ENCODE peak calls at places on chromosomes 2 and 18, in five cellular contexts. I is activated CD8-positive, alpha-beta memory T cell treated with anti-CD3 and anti-CD28 coated beads, Interleukin-2, amount 50 U/mL, for 48 hours; O is occipital lobe; Y is uterus; C is NCI-H2081. N is an unnamed sample.

GRCh38 chr18:33375829-33376228 is 64.7 kb downstream of the CCDC178 start:
- DNase-seq in O (no peak), C (no peak), I (no peak), Y (no peak), N (no peak)

GRCh38 chr2:216633616-216634316 is 546 bp downstream of the IGFBP2 start:
- DNase-seq in C (peak; percentile 44), Y (no peak), I (peak; percentile 65), O (no peak), N (no peak)

GRCh38 chr2:18066894-18067293 is 188.4 kb downstream of the KCNS3 start:
- DNase-seq in Y (no peak), C (no peak), O (no peak), I (no peak), N (no peak)

GRCh38 chr18:11500153-11501122 is 109.0 kb upstream of the SLC35G4 start:
- DNase-seq in O (no peak), I (no peak), C (no peak), Y (no peak), N (no peak)

GRCh38 chr2:143254108-143254507 is 124.9 kb downstream of the ARHGAP15 start:
- DNase-seq in C (no peak), O (no peak), I (no peak), Y (no peak), N (no peak)

GRCh38 chr2:145652546-145652945 is 1132.6 kb upstream of the ZEB2 start:
- DNase-seq in O (no peak), C (no peak), I (no peak), Y (no peak), N (no peak)

GRCh38 chr18:75638597-75639467 is 211.3 kb upstream of the SMIM21 start:
- DNase-seq in I (no peak), O (peak; percentile 80), Y (peak; percentile 29), C (no peak), N (peak; percentile 57)

GRCh38 chr2:49972699-49973098 is 818.4 kb upstream of the FSHR start:
- DNase-seq in I (no peak), O (peak; percentile 32), C (peak; percentile 34), Y (no peak), N (peak; percentile 78)

GRCh38 chr2:102240640-102241370 is 54.0 kb downstream of the IL1RL2 start:
- DNase-seq in O (peak; percentile 61), C (peak; percentile 67), Y (peak; percentile 91), I (peak; percentile 97), N (peak; percentile 86)

GRCh38 chr2:98729652-98730051 is 1.3 kb downstream of the MGAT4A start:
- DNase-seq in I (no peak), C (no peak), Y (no peak), O (no peak), N (no peak)

N was measured in dorsolateral prefrontal cortex.